ENCODE peak calls at places on chromosomes 13 and 19, in four cellular contexts. F is stimulated activated CD4-positive, alpha-beta T cell treated with anti-CD3 and anti-CD28 coated beads, Interleukin-1b, Interleukin-23, amount 100 ng/mL, for 4 hours; J is HL-60; S is substantia nigra. D is an unnamed sample.

GRCh38 chr19:23382955-23383354 is 12.3 kb downstream of the ZNF91 start:
- DNase-seq in F (no peak), J (no peak), S (no peak), D (no peak)

GRCh38 chr13:58495668-58496067 is 864.1 kb downstream of the PCDH17 start:
- DNase-seq in F (no peak), J (no peak), S (no peak), D (no peak)

GRCh38 chr13:75263741-75264407 is 218.1 kb downstream of the TBC1D4 start:
- DNase-seq in F (no peak), J (no peak), S (no peak), D (no peak)

GRCh38 chr13:40672310-40673060 is 6.0 kb upstream of the FOXO1 start:
- DNase-seq in F (no peak), J (no peak), S (no peak), D (no peak)

GRCh38 chr19:41321600-41322270 is 11.8 kb downstream of the CCDC97 start:
- DNase-seq in F (no peak), J (no peak), S (peak), D (no peak)

GRCh38 chr19:10295305-10295846 is 5.6 kb downstream of the ICAM5 start:
- DNase-seq in F (peak), J (no peak), S (no peak), D (no peak)

GRCh38 chr13:52348983-52349780 is 56.8 kb downstream of the THSD1 start:
- DNase-seq in F (no peak), J (no peak), S (no peak), D (peak)

GRCh38 chr13:35808846-35809245 is 322.3 kb downstream of the DCLK1 start:
- DNase-seq in F (no peak), J (no peak), S (no peak), D (no peak)

GRCh38 chr19:49343127-49343526 is 7.9 kb downstream of the CD37 start:
- DNase-seq in F (no peak), J (no peak), S (no peak), D (no peak)

D was measured in retinal pigment epithelial cell.